ENCODE peak calls at places on chromosomes 1 and 21, in eight cellular contexts. D is EH; S is effector CD4-positive, alpha-beta T cell; Y is renal cortical epithelial cell; J is psoas muscle; L is endothelial cell; R is islet precursor cell; T is RWPE1. H is an unnamed sample.

GRCh38 chr1:112704511-112704907 is 2.4 kb downstream of the RHOC start:
- DNase-seq in D (no peak), J (no peak), R (no peak), L (no peak), Y (no peak), S (no peak), T (no peak), H (no peak)

GRCh38 chr1:202280595-202280994 is 61.1 kb downstream of the UBE2T start:
- DNase-seq in T (no peak), J (no peak), S (no peak), D (no peak), Y (no peak), R (no peak), L (no peak), H (no peak)

GRCh38 chr1:226541631-226542622 is 6.6 kb upstream of the STUM start:
- DNase-seq in T (no peak), Y (peak), L (no peak), J (peak), S (no peak), D (no peak), R (no peak), H (no peak)

GRCh38 chr21:42191978-42192595 is 26.9 kb upstream of the ABCG1 start:
- DNase-seq in J (no peak), Y (no peak), R (no peak), L (no peak), T (no peak), D (no peak), S (no peak), H (no peak)

GRCh38 chr1:116340506-116341240 is 32.4 kb upstream of the ATP1A1 start:
- DNase-seq in Y (peak), J (no peak), D (no peak), L (no peak), S (no peak), T (peak), R (no peak), H (no peak)

GRCh38 chr1:209675567-209676154 is 449 bp downstream of the G0S2 start:
- DNase-seq in S (no peak), T (no peak), Y (no peak), D (peak), R (peak), J (no peak), L (peak), H (no peak)

GRCh38 chr1:61170328-61171238 is 88.2 kb downstream of the NFIA start:
- DNase-seq in L (no peak), Y (peak), S (no peak), J (no peak), R (peak), D (peak), T (peak), H (no peak)

GRCh38 chr1:198657550-198658064 is 18.8 kb downstream of the PTPRC start:
- DNase-seq in T (peak), R (no peak), S (no peak), Y (peak), D (peak), L (no peak), J (no peak), H (peak)

GRCh38 chr1:156754219-156754618 is 2.7 kb upstream of the HDGF start:
- DNase-seq in L (no peak), J (no peak), R (no peak), T (no peak), Y (no peak), S (no peak), D (no peak), H (no peak)

GRCh38 chr1:3283849-3284248 is 170.6 kb upstream of the ARHGEF16 start:
- DNase-seq in D (peak), S (no peak), J (no peak), T (peak), L (peak), R (peak), Y (no peak), H (no peak)

GRCh38 chr1:44108241-44108640 is 10.4 kb upstream of the KLF17 start:
- DNase-seq in R (no peak), T (peak), L (no peak), Y (peak), D (peak), S (no peak), J (no peak), H (no peak)

GRCh38 chr1:230067441-230067870 is 418 bp downstream of the GALNT2 start:
- DNase-seq in T (peak), D (peak), L (no peak), R (no peak), J (peak), Y (no peak), S (no peak), H (no peak)

GRCh38 chr1:99481391-99481996 is 164.4 kb upstream of the PALMD start:
- DNase-seq in Y (peak), D (peak), S (peak), L (peak), R (no peak), J (no peak), T (peak), H (peak)

GRCh38 chr1:181119076-181119989 is 30.8 kb downstream of the IER5 start:
- DNase-seq in L (no peak), S (no peak), T (peak), D (peak), R (peak), Y (peak), J (no peak), H (no peak)

GRCh38 chr1:106681939-106682522 is 374.4 kb upstream of the PRMT6 start:
- DNase-seq in Y (no peak), L (no peak), D (no peak), S (no peak), R (no peak), T (no peak), J (no peak), H (no peak)

GRCh38 chr1:60149254-60149653 is 75.7 kb upstream of the C1orf87 start:
- DNase-seq in J (peak), R (no peak), D (no peak), S (no peak), T (no peak), L (peak), Y (peak), H (no peak)

GRCh38 chr1:66353207-66353606 is 180.7 kb upstream of the SGIP1 start:
- DNase-seq in L (peak), J (no peak), Y (no peak), T (no peak), D (no peak), S (no peak), R (no peak), H (no peak)

GRCh38 chr1:222750651-222751050 is 13.6 kb downstream of the FAM177B start:
- DNase-seq in R (no peak), D (no peak), Y (no peak), T (no peak), S (no peak), J (no peak), L (no peak), H (no peak)

GRCh38 chr1:8873506-8874229 is 4.8 kb downstream of the ENO1 start:
- DNase-seq in J (peak), D (peak), Y (peak), R (peak), L (peak), S (peak), T (peak), H (peak)

GRCh38 chr1:195336718-195337269 is 1271.4 kb downstream of the KCNT2 start:
- DNase-seq in D (peak), S (no peak), J (no peak), L (no peak), T (no peak), Y (peak), R (no peak), H (no peak)

GRCh38 chr21:25997788-25998611 is 172.6 kb downstream of the APP start:
- DNase-seq in T (no peak), R (peak), Y (no peak), J (no peak), S (no peak), D (no peak), L (peak), H (no peak)

GRCh38 chr1:37793773-37794371 is at the start of gene MANEAL:
- DNase-seq in T (peak), S (no peak), Y (no peak), L (peak), D (peak), J (peak), R (peak), H (no peak)

GRCh38 chr1:83769594-83770321 is 229.2 kb downstream of the TTLL7 start:
- DNase-seq in D (no peak), J (no peak), R (no peak), T (no peak), S (no peak), L (no peak), Y (peak), H (no peak)

GRCh38 chr1:225842788-225843425 is 33.0 kb downstream of the EPHX1 start:
- DNase-seq in R (peak), Y (no peak), T (no peak), D (no peak), L (no peak), S (no peak), J (no peak), H (no peak)

GRCh38 chr1:225544924-225545323 is 108.0 kb downstream of the ENAH start:
- DNase-seq in D (no peak), T (no peak), L (no peak), R (no peak), Y (no peak), J (no peak), S (no peak), H (no peak)

GRCh38 chr21:16419188-16419874 is 689.5 kb downstream of the USP25 start:
- DNase-seq in J (peak), L (no peak), R (no peak), S (no peak), Y (peak), T (no peak), D (no peak), H (peak)

GRCh38 chr1:201624741-201625646 is 86.1 kb downstream of the NAV1 start:
- DNase-seq in Y (peak), R (no peak), D (peak), S (no peak), T (no peak), L (no peak), J (no peak), H (no peak)